ENCODE peak calls at places on chromosome 2, in six cellular contexts. U is iPS-NIHi11; B is stimulated activated CD8-positive, alpha-beta memory T cell treated with anti-CD3 and anti-CD28 coated beads, Interleukin-7, amount 100 ng/mL, for 4 hours; W is NCI-H2171; D is lung microvascular endothelial cell; T is SK-N-DZ. Y is an unnamed sample.

GRCh38 chr2:10339647-10340592 is 37.2 kb downstream of the HPCAL1 start:
- DNase-seq in T (no peak), B (no peak), U (no peak), D (peak), W (no peak), Y (no peak)

GRCh38 chr2:219285894-219286425 is 6.8 kb downstream of the DNAJB2 start:
- DNase-seq in W (peak), D (no peak), U (peak), T (peak), B (no peak), Y (no peak)

GRCh38 chr2:12754643-12755042 is 37.9 kb downstream of the TRIB2 start:
- DNase-seq in W (no peak), U (peak), T (no peak), D (no peak), B (no peak), Y (no peak)

GRCh38 chr2:148701039-148701438 is 56.5 kb downstream of the EPC2 start:
- DNase-seq in D (no peak), T (no peak), B (no peak), U (no peak), W (no peak), Y (no peak)

GRCh38 chr2:231297108-231297908 is 98.2 kb upstream of the B3GNT7 start:
- DNase-seq in W (no peak), U (peak), D (peak), T (peak), B (no peak), Y (no peak)

GRCh38 chr2:237877576-237878307 is 18.3 kb downstream of the RAMP1 start:
- DNase-seq in D (no peak), T (no peak), U (peak), W (no peak), B (no peak), Y (no peak)

GRCh38 chr2:3485166-3485565 is 34.2 kb downstream of the ADI1 start:
- DNase-seq in W (no peak), T (no peak), U (no peak), B (no peak), D (no peak), Y (no peak)

GRCh38 chr2:6963727-6964126 is 46.5 kb downstream of the RNF144A start:
- DNase-seq in B (no peak), D (no peak), U (no peak), T (no peak), W (no peak), Y (no peak)

GRCh38 chr2:113754989-113755689 is 1.3 kb downstream of the SLC35F5 start:
- DNase-seq in W (no peak), D (peak), B (no peak), U (no peak), T (no peak), Y (no peak)

GRCh38 chr2:33241072-33241471 is 235.4 kb upstream of the RASGRP3 start:
- DNase-seq in W (no peak), T (no peak), B (no peak), D (no peak), U (no peak), Y (no peak)

Y was measured in T-helper 17 cell.